ENCODE peak calls at places on chromosomes 5 and 9, in six cellular contexts. One of them, this sample, is unnamed.

GRCh38 chr5:135399838-135400542 is 959 bp upstream of the MACROH2A1 start:
- DNase-seq in lower lobe of right lung: no peak
- DNase-seq in activated CD8-positive, alpha-beta memory T cell treated with anti-CD3 and anti-CD28 coated beads, Interleukin-2, amount 50 U/mL, for 48 hours: no peak
- DNase-seq in GM23338: peak; percentile 88
- DNase-seq in HEK293T: no peak
- DNase-seq in stimulated activated CD4-positive, alpha-beta T cell treated with anti-CD3 and anti-CD28 coated beads, Interleukin-12 subunit alpha, Interleukin-12 subunit beta, amount 100 ng/mL, for 24 hours: no peak
- DNase-seq in this sample: no peak

GRCh38 chr5:25515525-25515924 is 870.7 kb upstream of the CDH10 start:
- DNase-seq in HEK293T: no peak
- DNase-seq in lower lobe of right lung: no peak
- DNase-seq in stimulated activated CD4-positive, alpha-beta T cell treated with anti-CD3 and anti-CD28 coated beads, Interleukin-12 subunit alpha, Interleukin-12 subunit beta, amount 100 ng/mL, for 24 hours: no peak
- DNase-seq in GM23338: peak; percentile 33
- DNase-seq in activated CD8-positive, alpha-beta memory T cell treated with anti-CD3 and anti-CD28 coated beads, Interleukin-2, amount 50 U/mL, for 48 hours: no peak
- DNase-seq in this sample: no peak

GRCh38 chr9:114028646-114029045 is 49.5 kb downstream of the AMBP start:
- DNase-seq in lower lobe of right lung: no peak
- DNase-seq in HEK293T: no peak
- DNase-seq in stimulated activated CD4-positive, alpha-beta T cell treated with anti-CD3 and anti-CD28 coated beads, Interleukin-12 subunit alpha, Interleukin-12 subunit beta, amount 100 ng/mL, for 24 hours: no peak
- DNase-seq in activated CD8-positive, alpha-beta memory T cell treated with anti-CD3 and anti-CD28 coated beads, Interleukin-2, amount 50 U/mL, for 48 hours: peak; percentile 37
- DNase-seq in GM23338: no peak
- DNase-seq in this sample: no peak

GRCh38 chr5:136006164-136006563 is 22.6 kb upstream of the TGFBI start:
- DNase-seq in HEK293T: no peak
- DNase-seq in activated CD8-positive, alpha-beta memory T cell treated with anti-CD3 and anti-CD28 coated beads, Interleukin-2, amount 50 U/mL, for 48 hours: no peak
- DNase-seq in lower lobe of right lung: no peak
- DNase-seq in GM23338: no peak
- DNase-seq in stimulated activated CD4-positive, alpha-beta T cell treated with anti-CD3 and anti-CD28 coated beads, Interleukin-12 subunit alpha, Interleukin-12 subunit beta, amount 100 ng/mL, for 24 hours: no peak
- DNase-seq in this sample: no peak

GRCh38 chr5:177509991-177510566 is 453 bp upstream of the DOK3 start:
- DNase-seq in lower lobe of right lung: no peak
- DNase-seq in HEK293T: no peak
- DNase-seq in GM23338: no peak
- DNase-seq in activated CD8-positive, alpha-beta memory T cell treated with anti-CD3 and anti-CD28 coated beads, Interleukin-2, amount 50 U/mL, for 48 hours: no peak
- DNase-seq in stimulated activated CD4-positive, alpha-beta T cell treated with anti-CD3 and anti-CD28 coated beads, Interleukin-12 subunit alpha, Interleukin-12 subunit beta, amount 100 ng/mL, for 24 hours: no peak
- DNase-seq in this sample: no peak

GRCh38 chr9:134709512-134710270 is 68.1 kb downstream of the COL5A1 start:
- DNase-seq in HEK293T: no peak
- DNase-seq in activated CD8-positive, alpha-beta memory T cell treated with anti-CD3 and anti-CD28 coated beads, Interleukin-2, amount 50 U/mL, for 48 hours: no peak
- DNase-seq in stimulated activated CD4-positive, alpha-beta T cell treated with anti-CD3 and anti-CD28 coated beads, Interleukin-12 subunit alpha, Interleukin-12 subunit beta, amount 100 ng/mL, for 24 hours: no peak
- DNase-seq in lower lobe of right lung: no peak
- DNase-seq in GM23338: no peak
- DNase-seq in this sample: peak; percentile 74

GRCh38 chr5:137696481-137696880 is 39.4 kb downstream of the KLHL3 start:
- DNase-seq in activated CD8-positive, alpha-beta memory T cell treated with anti-CD3 and anti-CD28 coated beads, Interleukin-2, amount 50 U/mL, for 48 hours: no peak
- DNase-seq in GM23338: no peak
- DNase-seq in HEK293T: no peak
- DNase-seq in lower lobe of right lung: no peak
- DNase-seq in stimulated activated CD4-positive, alpha-beta T cell treated with anti-CD3 and anti-CD28 coated beads, Interleukin-12 subunit alpha, Interleukin-12 subunit beta, amount 100 ng/mL, for 24 hours: peak; percentile 10
- DNase-seq in this sample: no peak

GRCh38 chr5:35851282-35851681 is 5.4 kb upstream of the IL7R start:
- DNase-seq in stimulated activated CD4-positive, alpha-beta T cell treated with anti-CD3 and anti-CD28 coated beads, Interleukin-12 subunit alpha, Interleukin-12 subunit beta, amount 100 ng/mL, for 24 hours: no peak
- DNase-seq in activated CD8-positive, alpha-beta memory T cell treated with anti-CD3 and anti-CD28 coated beads, Interleukin-2, amount 50 U/mL, for 48 hours: no peak
- DNase-seq in lower lobe of right lung: no peak
- DNase-seq in HEK293T: no peak
- DNase-seq in GM23338: no peak
- DNase-seq in this sample: peak; percentile 46

GRCh38 chr5:172085738-172086137 is 79.3 kb upstream of the FBXW11 start:
- DNase-seq in stimulated activated CD4-positive, alpha-beta T cell treated with anti-CD3 and anti-CD28 coated beads, Interleukin-12 subunit alpha, Interleukin-12 subunit beta, amount 100 ng/mL, for 24 hours: no peak
- DNase-seq in GM23338: no peak
- DNase-seq in lower lobe of right lung: no peak
- DNase-seq in activated CD8-positive, alpha-beta memory T cell treated with anti-CD3 and anti-CD28 coated beads, Interleukin-2, amount 50 U/mL, for 48 hours: no peak
- DNase-seq in HEK293T: no peak
- DNase-seq in this sample: no peak

GRCh38 chr5:10406636-10407035 is 35.0 kb upstream of the ROPN1L start:
- DNase-seq in HEK293T: no peak
- DNase-seq in stimulated activated CD4-positive, alpha-beta T cell treated with anti-CD3 and anti-CD28 coated beads, Interleukin-12 subunit alpha, Interleukin-12 subunit beta, amount 100 ng/mL, for 24 hours: no peak
- DNase-seq in lower lobe of right lung: no peak
- DNase-seq in activated CD8-positive, alpha-beta memory T cell treated with anti-CD3 and anti-CD28 coated beads, Interleukin-2, amount 50 U/mL, for 48 hours: no peak
- DNase-seq in GM23338: no peak
- DNase-seq in this sample: no peak

GRCh38 chr5:1919750-1920149 is 37.0 kb upstream of the IRX4 start:
- DNase-seq in stimulated activated CD4-positive, alpha-beta T cell treated with anti-CD3 and anti-CD28 coated beads, Interleukin-12 subunit alpha, Interleukin-12 subunit beta, amount 100 ng/mL, for 24 hours: no peak
- DNase-seq in GM23338: no peak
- DNase-seq in activated CD8-positive, alpha-beta memory T cell treated with anti-CD3 and anti-CD28 coated beads, Interleukin-2, amount 50 U/mL, for 48 hours: no peak
- DNase-seq in lower lobe of right lung: no peak
- DNase-seq in HEK293T: no peak
- DNase-seq in this sample: no peak

GRCh38 chr5:164336906-164337305 is 831.5 kb downstream of the MAT2B start:
- DNase-seq in HEK293T: no peak
- DNase-seq in lower lobe of right lung: no peak
- DNase-seq in activated CD8-positive, alpha-beta memory T cell treated with anti-CD3 and anti-CD28 coated beads, Interleukin-2, amount 50 U/mL, for 48 hours: no peak
- DNase-seq in stimulated activated CD4-positive, alpha-beta T cell treated with anti-CD3 and anti-CD28 coated beads, Interleukin-12 subunit alpha, Interleukin-12 subunit beta, amount 100 ng/mL, for 24 hours: no peak
- DNase-seq in GM23338: no peak
- DNase-seq in this sample: peak; percentile 100

GRCh38 chr5:14669975-14670374 is 5.5 kb downstream of the OTULIN start:
- DNase-seq in activated CD8-positive, alpha-beta memory T cell treated with anti-CD3 and anti-CD28 coated beads, Interleukin-2, amount 50 U/mL, for 48 hours: no peak
- DNase-seq in HEK293T: no peak
- DNase-seq in lower lobe of right lung: no peak
- DNase-seq in stimulated activated CD4-positive, alpha-beta T cell treated with anti-CD3 and anti-CD28 coated beads, Interleukin-12 subunit alpha, Interleukin-12 subunit beta, amount 100 ng/mL, for 24 hours: no peak
- DNase-seq in GM23338: no peak
- DNase-seq in this sample: peak; percentile 45

This sample was measured in fibroblast of the aortic adventitia.